ENCODE peak calls at places on chromosomes 1 and 21, in eight cellular contexts. One of them, this sample, is unnamed.
A peak's percentile ranks its signal among the peaks of the same experiment; 100 is the strongest.

GRCh38 chr1:213719462-213719861 is 268.3 kb upstream of the PROX1 start:
- DNase-seq in HFF-Myc: no peak
- DNase-seq in fibroblast of the aortic adventitia: no peak
- DNase-seq in heart right ventricle: no peak
- DNase-seq in H7: no peak
- DNase-seq in pancreas: no peak
- DNase-seq in SJSA1: no peak
- DNase-seq in AG10803: no peak
- DNase-seq in this sample: no peak

GRCh38 chr1:74505889-74506288 is 6.5 kb downstream of the LRRC53 start:
- DNase-seq in HFF-Myc: no peak
- DNase-seq in fibroblast of the aortic adventitia: no peak
- DNase-seq in heart right ventricle: no peak
- DNase-seq in H7: no peak
- DNase-seq in pancreas: no peak
- DNase-seq in SJSA1: no peak
- DNase-seq in AG10803: no peak
- DNase-seq in this sample: no peak

GRCh38 chr1:205536759-205537361 is 32.4 kb downstream of the CDK18 start:
- DNase-seq in HFF-Myc: no peak
- DNase-seq in fibroblast of the aortic adventitia: no peak
- DNase-seq in heart right ventricle: no peak
- DNase-seq in H7: no peak
- DNase-seq in pancreas: peak; percentile 66
- DNase-seq in SJSA1: no peak
- DNase-seq in AG10803: no peak
- DNase-seq in this sample: no peak

GRCh38 chr1:107274227-107274626 is 133.4 kb downstream of the NTNG1 start:
- DNase-seq in HFF-Myc: no peak
- DNase-seq in fibroblast of the aortic adventitia: no peak
- DNase-seq in heart right ventricle: no peak
- DNase-seq in H7: no peak
- DNase-seq in pancreas: no peak
- DNase-seq in SJSA1: no peak
- DNase-seq in AG10803: no peak
- DNase-seq in this sample: no peak

GRCh38 chr1:78145105-78145580 is 99.4 kb downstream of the GIPC2 start:
- DNase-seq in HFF-Myc: peak; percentile 46
- DNase-seq in fibroblast of the aortic adventitia: peak; percentile 90
- DNase-seq in heart right ventricle: peak; percentile 42
- DNase-seq in H7: peak; percentile 55
- DNase-seq in pancreas: peak; percentile 42
- DNase-seq in SJSA1: peak; percentile 46
- DNase-seq in AG10803: peak; percentile 86
- DNase-seq in this sample: no peak

GRCh38 chr1:214354440-214355148 is 73.6 kb downstream of the SMYD2 start:
- DNase-seq in HFF-Myc: no peak
- DNase-seq in fibroblast of the aortic adventitia: no peak
- DNase-seq in heart right ventricle: no peak
- DNase-seq in H7: no peak
- DNase-seq in pancreas: no peak
- DNase-seq in SJSA1: no peak
- DNase-seq in AG10803: no peak
- DNase-seq in this sample: no peak

GRCh38 chr1:36008546-36009197 is 75.2 kb upstream of the TEKT2 start:
- DNase-seq in HFF-Myc: peak; percentile 2
- DNase-seq in fibroblast of the aortic adventitia: peak; percentile 70
- DNase-seq in heart right ventricle: no peak
- DNase-seq in H7: no peak
- DNase-seq in pancreas: no peak
- DNase-seq in SJSA1: peak; percentile 75
- DNase-seq in AG10803: peak; percentile 34
- DNase-seq in this sample: no peak

GRCh38 chr1:205805082-205805711 is 7.8 kb downstream of the SLC41A1 start:
- DNase-seq in HFF-Myc: no peak
- DNase-seq in fibroblast of the aortic adventitia: no peak
- DNase-seq in heart right ventricle: no peak
- DNase-seq in H7: no peak
- DNase-seq in pancreas: no peak
- DNase-seq in SJSA1: no peak
- DNase-seq in AG10803: no peak
- DNase-seq in this sample: no peak

GRCh38 chr1:47894718-47895393 is 102.3 kb downstream of the TRABD2B start:
- DNase-seq in HFF-Myc: no peak
- DNase-seq in fibroblast of the aortic adventitia: no peak
- DNase-seq in heart right ventricle: no peak
- DNase-seq in H7: peak; percentile 57
- DNase-seq in pancreas: no peak
- DNase-seq in SJSA1: peak; percentile 83
- DNase-seq in AG10803: peak; percentile 36
- DNase-seq in this sample: no peak

GRCh38 chr1:11500881-11501280 is 21.9 kb downstream of the DISP3 start:
- DNase-seq in HFF-Myc: no peak
- DNase-seq in fibroblast of the aortic adventitia: no peak
- DNase-seq in heart right ventricle: no peak
- DNase-seq in H7: no peak
- DNase-seq in pancreas: no peak
- DNase-seq in SJSA1: no peak
- DNase-seq in AG10803: no peak
- DNase-seq in this sample: no peak

GRCh38 chr1:85864727-85865126 is 156.5 kb upstream of the ZNHIT6 start:
- DNase-seq in HFF-Myc: no peak
- DNase-seq in fibroblast of the aortic adventitia: no peak
- DNase-seq in heart right ventricle: no peak
- DNase-seq in H7: no peak
- DNase-seq in pancreas: no peak
- DNase-seq in SJSA1: no peak
- DNase-seq in AG10803: no peak
- DNase-seq in this sample: no peak

GRCh38 chr1:85577421-85578320 is 2.9 kb upstream of the CCN1 start:
- DNase-seq in HFF-Myc: peak; percentile 58
- DNase-seq in fibroblast of the aortic adventitia: no peak
- DNase-seq in heart right ventricle: peak; percentile 42
- DNase-seq in H7: peak; percentile 41
- DNase-seq in pancreas: no peak
- DNase-seq in SJSA1: no peak
- DNase-seq in AG10803: no peak
- DNase-seq in this sample: peak; percentile 92

GRCh38 chr1:166840309-166841302 is 1.3 kb downstream of the POGK start:
- DNase-seq in HFF-Myc: no peak
- DNase-seq in fibroblast of the aortic adventitia: peak; percentile 37
- DNase-seq in heart right ventricle: peak; percentile 23
- DNase-seq in H7: no peak
- DNase-seq in pancreas: peak; percentile 52
- DNase-seq in SJSA1: peak; percentile 17
- DNase-seq in AG10803: peak; percentile 35
- DNase-seq in this sample: no peak

GRCh38 chr1:184905601-184906322 is 68.5 kb downstream of the NIBAN1 start:
- DNase-seq in HFF-Myc: no peak
- DNase-seq in fibroblast of the aortic adventitia: peak; percentile 14
- DNase-seq in heart right ventricle: no peak
- DNase-seq in H7: no peak
- DNase-seq in pancreas: peak; percentile 72
- DNase-seq in SJSA1: peak; percentile 61
- DNase-seq in AG10803: no peak
- DNase-seq in this sample: no peak

GRCh38 chr21:45154511-45155508 is 80.4 kb downstream of the ADARB1 start:
- DNase-seq in HFF-Myc: peak; percentile 24
- DNase-seq in fibroblast of the aortic adventitia: peak; percentile 30
- DNase-seq in heart right ventricle: no peak
- DNase-seq in H7: peak; percentile 70
- DNase-seq in pancreas: no peak
- DNase-seq in SJSA1: peak; percentile 47
- DNase-seq in AG10803: peak; percentile 74
- DNase-seq in this sample: no peak

GRCh38 chr21:38990424-38990794 is 184.7 kb downstream of the ETS2 start:
- DNase-seq in HFF-Myc: no peak
- DNase-seq in fibroblast of the aortic adventitia: no peak
- DNase-seq in heart right ventricle: no peak
- DNase-seq in H7: no peak
- DNase-seq in pancreas: no peak
- DNase-seq in SJSA1: no peak
- DNase-seq in AG10803: no peak
- DNase-seq in this sample: no peak

DNA sequence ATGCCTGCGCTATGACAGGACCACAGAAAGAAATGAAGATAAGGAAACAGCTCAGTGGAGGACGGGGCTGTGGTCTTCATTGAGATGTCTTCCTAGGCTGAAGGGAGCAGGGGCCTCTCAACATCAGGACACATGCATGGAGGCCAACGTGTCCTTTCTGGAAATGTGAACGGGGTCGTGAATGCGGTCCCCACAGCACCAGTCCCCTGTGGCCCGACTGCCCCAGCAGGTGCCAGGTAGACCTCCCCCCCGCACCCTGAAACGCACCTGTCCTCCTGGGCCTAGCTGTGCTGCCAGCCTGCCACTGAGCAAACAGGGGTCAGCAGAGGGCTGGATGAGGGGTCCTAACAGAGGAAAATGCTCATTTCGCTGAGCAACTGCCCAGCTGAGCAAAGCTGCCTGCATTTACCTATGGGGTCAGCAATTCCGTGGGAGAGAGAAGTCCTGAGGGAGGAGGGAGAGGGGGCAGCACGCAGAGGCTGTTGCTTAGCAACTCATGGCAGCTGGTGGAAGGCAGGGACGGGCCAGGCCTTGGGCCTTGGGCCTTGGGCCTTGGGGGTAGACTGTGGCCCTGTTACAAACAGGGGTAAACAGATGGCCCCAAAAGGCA is 77.4 kb downstream of the NPHP4 start:
- DNase-seq in HFF-Myc: no peak
- DNase-seq in fibroblast of the aortic adventitia: no peak
- DNase-seq in heart right ventricle: no peak
- DNase-seq in H7: peak; percentile 60
- DNase-seq in pancreas: no peak
- DNase-seq in SJSA1: no peak
- DNase-seq in AG10803: no peak
- DNase-seq in this sample: no peak
- H3K4me3 ChIP-seq in HFF-Myc: no peak overlapping the region
- H3K4me3 ChIP-seq in fibroblast of the aortic adventitia: no peak overlapping the region
- H3K4me3 ChIP-seq in heart right ventricle: no peak overlapping the region
- H3K4me3 ChIP-seq in H7: no peak overlapping the region
- H3K4me3 ChIP-seq in pancreas: no peak overlapping the region
- H3K4me3 ChIP-seq in SJSA1: no peak overlapping the region
- H3K4me3 ChIP-seq in AG10803: no peak overlapping the region
- H3K4me3 ChIP-seq in this sample: no peak overlapping the region

GRCh38 chr1:151839457-151840409 is at the start of gene C2CD4D:
- DNase-seq in HFF-Myc: no peak
- DNase-seq in fibroblast of the aortic adventitia: no peak
- DNase-seq in heart right ventricle: no peak
- DNase-seq in H7: peak; percentile 95
- DNase-seq in pancreas: peak; percentile 73
- DNase-seq in SJSA1: peak; percentile 51
- DNase-seq in AG10803: no peak
- DNase-seq in this sample: no peak
- H3K4me3 ChIP-seq in HFF-Myc: peak within 1 kb of the TSS; percentile 23
- H3K4me3 ChIP-seq in fibroblast of the aortic adventitia: peak within 1 kb of the TSS; percentile 22
- H3K4me3 ChIP-seq in heart right ventricle: peak within 1 kb of the TSS; percentile 49
- H3K4me3 ChIP-seq in H7: peak within 1 kb of the TSS; percentile 57
- H3K4me3 ChIP-seq in pancreas: peak within 1 kb of the TSS; percentile 43
- H3K4me3 ChIP-seq in SJSA1: peak within 1 kb of the TSS; percentile 37
- H3K4me3 ChIP-seq in AG10803: no peak within 1 kb of the TSS
- H3K4me3 ChIP-seq in this sample: peak within 1 kb of the TSS; percentile 65

GRCh38 chr1:41738010-41738409 is 180.7 kb downstream of the HIVEP3 start:
- DNase-seq in HFF-Myc: no peak
- DNase-seq in fibroblast of the aortic adventitia: no peak
- DNase-seq in heart right ventricle: no peak
- DNase-seq in H7: no peak
- DNase-seq in pancreas: no peak
- DNase-seq in SJSA1: no peak
- DNase-seq in AG10803: no peak
- DNase-seq in this sample: no peak

GRCh38 chr1:41738475-41738874 is 180.2 kb downstream of the HIVEP3 start:
- DNase-seq in HFF-Myc: no peak
- DNase-seq in fibroblast of the aortic adventitia: peak; percentile 35
- DNase-seq in heart right ventricle: no peak
- DNase-seq in H7: no peak
- DNase-seq in pancreas: no peak
- DNase-seq in SJSA1: no peak
- DNase-seq in AG10803: peak; percentile 66
- DNase-seq in this sample: no peak

GRCh38 chr1:41740630-41741239 is 178.0 kb downstream of the HIVEP3 start:
- DNase-seq in HFF-Myc: no peak
- DNase-seq in fibroblast of the aortic adventitia: no peak
- DNase-seq in heart right ventricle: no peak
- DNase-seq in H7: no peak
- DNase-seq in pancreas: no peak
- DNase-seq in SJSA1: no peak
- DNase-seq in AG10803: peak; percentile 9
- DNase-seq in this sample: no peak

GRCh38 chr1:41740058-41740457 is 178.7 kb downstream of the HIVEP3 start:
- DNase-seq in HFF-Myc: no peak
- DNase-seq in fibroblast of the aortic adventitia: no peak
- DNase-seq in heart right ventricle: no peak
- DNase-seq in H7: no peak
- DNase-seq in pancreas: no peak
- DNase-seq in SJSA1: no peak
- DNase-seq in AG10803: no peak
- DNase-seq in this sample: no peak

DNA sequence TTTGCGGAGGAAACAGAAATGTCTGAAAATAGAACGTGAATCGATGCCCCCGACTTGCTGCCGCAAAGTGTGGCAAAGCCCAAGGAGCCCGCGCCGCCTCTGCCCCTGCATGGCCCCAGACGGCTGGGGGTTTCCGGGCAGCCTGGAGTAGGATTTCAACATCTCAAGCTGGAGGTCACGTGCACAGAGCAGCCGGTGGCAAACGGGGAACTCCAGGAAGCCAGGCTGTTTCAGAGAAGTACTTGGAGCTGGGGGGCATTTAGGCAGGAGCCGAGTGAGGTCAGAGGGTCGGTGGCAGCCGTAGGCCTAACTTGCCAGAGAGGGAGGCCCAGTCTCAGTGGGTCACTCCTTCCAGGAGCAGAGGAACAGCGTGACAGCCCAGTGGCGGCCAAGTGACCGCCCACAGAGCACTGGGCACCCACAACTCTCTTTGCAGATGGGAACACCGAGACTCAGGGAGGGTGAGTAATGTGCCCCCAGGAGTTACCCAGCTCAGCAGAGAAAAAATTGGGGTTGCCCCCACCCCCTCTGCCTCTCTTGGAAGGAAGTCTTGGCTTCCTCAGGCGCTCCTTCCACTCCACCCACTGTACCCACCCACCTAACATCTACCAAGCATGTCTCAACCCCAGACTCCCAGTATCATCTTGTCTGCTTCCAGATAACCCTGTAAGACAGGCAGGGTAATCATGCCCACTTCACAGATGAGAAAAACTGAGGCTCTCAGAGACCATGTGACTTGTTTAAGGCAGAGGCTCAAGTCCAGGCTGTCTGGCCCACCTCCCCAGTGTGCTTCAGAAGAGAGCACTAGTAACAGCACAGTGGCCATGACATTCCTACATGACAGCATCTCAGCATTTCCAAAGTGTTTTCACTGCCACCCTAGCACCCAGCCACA is 179.4 kb downstream of the HIVEP3 start:
- DNase-seq in HFF-Myc: no peak
- DNase-seq in fibroblast of the aortic adventitia: peak; percentile 27
- DNase-seq in heart right ventricle: peak; percentile 75
- DNase-seq in H7: peak; percentile 60
- DNase-seq in pancreas: peak; percentile 69
- DNase-seq in SJSA1: peak; percentile 83
- DNase-seq in AG10803: peak; percentile 85
- DNase-seq in this sample: no peak
- H3K4me3 ChIP-seq in HFF-Myc: no peak overlapping the region
- H3K4me3 ChIP-seq in fibroblast of the aortic adventitia: no peak overlapping the region
- H3K4me3 ChIP-seq in heart right ventricle: no peak overlapping the region
- H3K4me3 ChIP-seq in H7: no peak overlapping the region
- H3K4me3 ChIP-seq in pancreas: no peak overlapping the region
- H3K4me3 ChIP-seq in SJSA1: peak overlapping the region; percentile 4
- H3K4me3 ChIP-seq in AG10803: peak overlapping the region; percentile 38
- H3K4me3 ChIP-seq in this sample: no peak overlapping the region

GRCh38 chr1:204102719-204103118 is 29.8 kb downstream of the SOX13 start:
- DNase-seq in HFF-Myc: no peak
- DNase-seq in fibroblast of the aortic adventitia: no peak
- DNase-seq in heart right ventricle: no peak
- DNase-seq in H7: no peak
- DNase-seq in pancreas: no peak
- DNase-seq in SJSA1: no peak
- DNase-seq in AG10803: no peak
- DNase-seq in this sample: no peak
- H3K4me3 ChIP-seq in HFF-Myc: no peak overlapping the region
- H3K4me3 ChIP-seq in fibroblast of the aortic adventitia: no peak overlapping the region
- H3K4me3 ChIP-seq in heart right ventricle: no peak overlapping the region
- H3K4me3 ChIP-seq in H7: no peak overlapping the region
- H3K4me3 ChIP-seq in pancreas: no peak overlapping the region
- H3K4me3 ChIP-seq in SJSA1: no peak overlapping the region
- H3K4me3 ChIP-seq in AG10803: no peak overlapping the region
- H3K4me3 ChIP-seq in this sample: no peak overlapping the region

This sample was measured in esophagus muscularis mucosa.